ENCODE peak calls at places on chromosomes 6 and 20, in seven cellular contexts. L is GDM1, C is NCI-H1436, Q is choroid plexus epithelial cell, Z is skeletal muscle cell, W is amniotic stem cell, U is natural killer cell. Y is an unnamed sample.

GRCh38 chr6:43695078-43695966 is 7.7 kb upstream of the MRPS18A start:
- DNase-seq in W (no peak), Z (no peak), C (no peak), L (no peak), U (no peak), Q (peak; percentile 73), Y (no peak)

GRCh38 chr6:90135672-90136071 is 161.0 kb downstream of the BACH2 start:
- DNase-seq in L (no peak), U (no peak), Q (peak; percentile 47), Z (peak; percentile 77), W (no peak), C (no peak), Y (no peak)

GRCh38 chr20:20743511-20744169 is 31.2 kb upstream of the RALGAPA2 start:
- DNase-seq in U (no peak), L (peak; percentile 47), Q (peak; percentile 18), C (peak; percentile 39), Z (no peak), W (no peak), Y (no peak)

GRCh38 chr6:10621847-10622246 is 72.6 kb downstream of the C6orf52 start:
- DNase-seq in U (no peak), Z (no peak), C (no peak), Q (no peak), L (no peak), W (no peak), Y (no peak)

GRCh38 chr20:46133886-46134654 is 16.0 kb downstream of the CD40 start:
- DNase-seq in W (no peak), Z (no peak), U (no peak), C (no peak), L (no peak), Q (no peak), Y (no peak)

GRCh38 chr6:12621766-12622165 is 94.8 kb upstream of the PHACTR1 start:
- DNase-seq in W (no peak), U (no peak), Z (no peak), Q (no peak), C (no peak), L (no peak), Y (peak; percentile 61)

GRCh38 chr6:138461647-138462046 is 37.6 kb downstream of the NHSL1 start:
- DNase-seq in Q (no peak), Z (no peak), U (no peak), L (no peak), W (no peak), C (no peak), Y (no peak)

GRCh38 chr6:109793793-109794192 is 102.7 kb downstream of the FIG4 start:
- DNase-seq in Z (peak; percentile 89), W (peak; percentile 83), C (no peak), Q (peak; percentile 96), U (no peak), L (no peak), Y (no peak)

GRCh38 chr20:47927385-47927851 is 142.1 kb upstream of the SULF2 start:
- DNase-seq in U (no peak), L (no peak), C (no peak), Z (peak; percentile 25), Q (peak; percentile 10), W (no peak), Y (no peak)

Y was measured in HL-60.